ENCODE peak calls at places on chromosome 7, in six cellular contexts. A is Jurkat, Clone E6-1; K is fibroblast of the aortic adventitia; D is mesendoderm; I is activated CD8-positive, alpha-beta memory T cell treated with anti-CD3 and anti-CD28 coated beads for 48 hours; W is A172. Z is an unnamed sample.

GRCh38 chr7:13742126-13742525 is 247.3 kb downstream of the ETV1 start:
- DNase-seq in A (no peak), K (peak), D (peak), I (no peak), W (peak), Z (peak)

GRCh38 chr7:142006577-142006976 is 10.9 kb downstream of the MGAM start:
- DNase-seq in A (no peak), K (no peak), D (no peak), I (no peak), W (no peak), Z (no peak)

GRCh38 chr7:91465595-91466061 is 201.4 kb downstream of the FZD1 start:
- DNase-seq in A (no peak), K (peak), D (no peak), I (no peak), W (no peak), Z (no peak)

GRCh38 chr7:69739906-69740545 is 141.8 kb downstream of the AUTS2 start:
- DNase-seq in A (no peak), K (peak), D (peak), I (no peak), W (no peak), Z (peak)

GRCh38 chr7:193538-194256 is 1.3 kb downstream of the FAM20C start:
- DNase-seq in A (no peak), K (peak), D (peak), I (no peak), W (no peak), Z (peak)

GRCh38 chr7:30433082-30433481 is 45.5 kb downstream of the NOD1 start:
- DNase-seq in A (no peak), K (peak), D (peak), I (no peak), W (no peak), Z (peak)

GRCh38 chr7:69739182-69739581 is 140.9 kb downstream of the AUTS2 start:
- DNase-seq in A (no peak), K (no peak), D (no peak), I (no peak), W (peak), Z (no peak)

GRCh38 chr7:140404565-140405080 is 765 bp downstream of the RAB19 start:
- DNase-seq in A (no peak), K (no peak), D (no peak), I (no peak), W (no peak), Z (no peak)

GRCh38 chr7:112207106-112207592 is 654 bp downstream of the ZNF277 start:
- DNase-seq in A (no peak), K (peak), D (peak), I (no peak), W (peak), Z (peak)

GRCh38 chr7:4500812-4501211 is 181.3 kb upstream of the FOXK1 start:
- DNase-seq in A (no peak), K (no peak), D (no peak), I (no peak), W (no peak), Z (no peak)

GRCh38 chr7:132100981-132101380 is 475.3 kb downstream of the PLXNA4 start:
- DNase-seq in A (no peak), K (no peak), D (no peak), I (no peak), W (no peak), Z (no peak)

GRCh38 chr7:78125884-78126283 is 327.3 kb downstream of the PHTF2 start:
- DNase-seq in A (no peak), K (peak), D (no peak), I (no peak), W (no peak), Z (peak)

GRCh38 chr7:149610441-149611011 is 112.9 kb upstream of the ZNF746 start:
- DNase-seq in A (no peak), K (peak), D (no peak), I (no peak), W (no peak), Z (peak)

GRCh38 chr7:129225206-129225930 is 538 bp downstream of the AHCYL2 start:
- DNase-seq in A (no peak), K (peak), D (peak), I (peak), W (peak), Z (peak)